ENCODE peak calls at places on chromosomes 3 and 15, in eight cellular contexts. One of them, this sample, is unnamed.
A peak's percentile ranks its signal among the peaks of the same experiment; 100 is the strongest.

GRCh38 chr3:105997466-105997799 is 128.6 kb upstream of the CBLB start:
- DNase-seq in fibroblast of villous mesenchyme: no peak
- DNase-seq in dermis microvascular lymphatic vessel endothelial cell: no peak
- DNase-seq in BE2C: no peak
- DNase-seq in body of pancreas: no peak
- DNase-seq in breast epithelium: no peak
- DNase-seq in mesendoderm: no peak
- DNase-seq in GM19239: no peak
- DNase-seq in this sample: no peak

GRCh38 chr15:88419830-88420229 is 47.4 kb downstream of the MRPL46 start:
- DNase-seq in breast epithelium: no peak
- DNase-seq in dermis microvascular lymphatic vessel endothelial cell: no peak
- DNase-seq in body of pancreas: no peak
- DNase-seq in mesendoderm: no peak
- DNase-seq in fibroblast of villous mesenchyme: no peak
- DNase-seq in BE2C: no peak
- DNase-seq in GM19239: no peak
- DNase-seq in this sample: no peak

GRCh38 chr3:8629151-8630021 is 15.2 kb downstream of the SSUH2 start:
- DNase-seq in body of pancreas: peak; percentile 30
- DNase-seq in mesendoderm: peak; percentile 41
- DNase-seq in fibroblast of villous mesenchyme: peak; percentile 82
- DNase-seq in BE2C: no peak
- DNase-seq in GM19239: no peak
- DNase-seq in breast epithelium: peak; percentile 90
- DNase-seq in dermis microvascular lymphatic vessel endothelial cell: peak; percentile 4
- DNase-seq in this sample: peak; percentile 89

GRCh38 chr3:43879166-43879565 is 188.4 kb downstream of the ABHD5 start:
- DNase-seq in breast epithelium: no peak
- DNase-seq in BE2C: no peak
- DNase-seq in mesendoderm: peak; percentile 89
- DNase-seq in dermis microvascular lymphatic vessel endothelial cell: no peak
- DNase-seq in GM19239: no peak
- DNase-seq in fibroblast of villous mesenchyme: no peak
- DNase-seq in body of pancreas: peak; percentile 26
- DNase-seq in this sample: no peak

GRCh38 chr3:17055374-17056276 is 170.9 kb downstream of the PLCL2 start:
- DNase-seq in body of pancreas: no peak
- DNase-seq in GM19239: no peak
- DNase-seq in fibroblast of villous mesenchyme: peak; percentile 56
- DNase-seq in breast epithelium: no peak
- DNase-seq in mesendoderm: no peak
- DNase-seq in BE2C: no peak
- DNase-seq in dermis microvascular lymphatic vessel endothelial cell: no peak
- DNase-seq in this sample: no peak

GRCh38 chr3:124246949-124247348 is 255.0 kb upstream of the ROPN1 start:
- DNase-seq in body of pancreas: peak; percentile 14
- DNase-seq in BE2C: peak; percentile 60
- DNase-seq in mesendoderm: no peak
- DNase-seq in dermis microvascular lymphatic vessel endothelial cell: peak; percentile 47
- DNase-seq in fibroblast of villous mesenchyme: peak; percentile 22
- DNase-seq in breast epithelium: no peak
- DNase-seq in GM19239: no peak
- DNase-seq in this sample: no peak

GRCh38 chr3:162738778-162739177 is 1242.2 kb downstream of the OTOL1 start:
- DNase-seq in fibroblast of villous mesenchyme: peak; percentile 66
- DNase-seq in mesendoderm: no peak
- DNase-seq in body of pancreas: no peak
- DNase-seq in breast epithelium: no peak
- DNase-seq in dermis microvascular lymphatic vessel endothelial cell: no peak
- DNase-seq in GM19239: no peak
- DNase-seq in BE2C: no peak
- DNase-seq in this sample: no peak

GRCh38 chr3:197352382-197352781 is 54.0 kb upstream of the DLG1 start:
- DNase-seq in mesendoderm: no peak
- DNase-seq in GM19239: no peak
- DNase-seq in dermis microvascular lymphatic vessel endothelial cell: no peak
- DNase-seq in body of pancreas: peak; percentile 72
- DNase-seq in breast epithelium: no peak
- DNase-seq in BE2C: peak; percentile 63
- DNase-seq in fibroblast of villous mesenchyme: peak; percentile 92
- DNase-seq in this sample: no peak

GRCh38 chr15:92617197-92618037 is 38.2 kb downstream of the FAM174B start:
- DNase-seq in GM19239: no peak
- DNase-seq in fibroblast of villous mesenchyme: peak; percentile 96
- DNase-seq in breast epithelium: peak; percentile 43
- DNase-seq in body of pancreas: peak; percentile 95
- DNase-seq in dermis microvascular lymphatic vessel endothelial cell: peak; percentile 99
- DNase-seq in mesendoderm: peak; percentile 55
- DNase-seq in BE2C: peak; percentile 86
- DNase-seq in this sample: no peak

GRCh38 chr3:4270726-4271125 is 32.4 kb upstream of the SETMAR start:
- DNase-seq in breast epithelium: no peak
- DNase-seq in BE2C: no peak
- DNase-seq in mesendoderm: no peak
- DNase-seq in fibroblast of villous mesenchyme: no peak
- DNase-seq in dermis microvascular lymphatic vessel endothelial cell: no peak
- DNase-seq in GM19239: no peak
- DNase-seq in body of pancreas: no peak
- DNase-seq in this sample: no peak